ENCODE peak calls at places on chromosomes 2 and 18, in five cellular contexts. H, W, E, N and Q are unnamed samples.

GRCh38 chr2:94876523-94876863 is 5.3 kb downstream of the TEKT4 start:
- DNase-seq in H (no peak), W (no peak), E (no peak), N (no peak), Q (peak)

GRCh38 chr18:941331-941730 is 36.7 kb downstream of the ADCYAP1 start:
- DNase-seq in H (no peak), W (no peak), E (no peak), N (no peak), Q (no peak)

GRCh38 chr2:237581751-237582746 is 8.5 kb downstream of the RAB17 start:
- DNase-seq in H (peak), W (peak), E (peak), N (no peak), Q (no peak)

GRCh38 chr2:62934501-62934900 is 116.1 kb upstream of the OTX1 start:
- DNase-seq in H (no peak), W (no peak), E (peak), N (no peak), Q (no peak)

GRCh38 chr2:30717081-30717650 is 90.1 kb downstream of the CAPN13 start:
- DNase-seq in H (peak), W (no peak), E (no peak), N (no peak), Q (no peak)

GRCh38 chr2:16643099-16643498 is 22.5 kb downstream of the CYRIA start:
- DNase-seq in H (no peak), W (no peak), E (no peak), N (no peak), Q (no peak)

GRCh38 chr2:171141320-171141719 is 19.4 kb downstream of the TLK1 start:
- DNase-seq in H (no peak), W (no peak), E (peak), N (no peak), Q (no peak)

GRCh38 chr2:75476778-75477177 is 84.0 kb downstream of the EVA1A start:
- DNase-seq in H (no peak), W (no peak), E (peak), N (no peak), Q (no peak)

GRCh38 chr18:45657357-45658335 is 42.4 kb downstream of the SLC14A2 start:
- DNase-seq in H (no peak), W (no peak), E (no peak), N (no peak), Q (no peak)

GRCh38 chr2:85431787-85432186 is 13.3 kb downstream of the SH2D6 start:
- DNase-seq in H (no peak), W (no peak), E (no peak), N (no peak), Q (no peak)

GRCh38 chr2:186755066-186755465 is 61.2 kb downstream of the FAM171B start:
- DNase-seq in H (no peak), W (no peak), E (peak), N (no peak), Q (no peak)